ENCODE peak calls at places on chromosomes 6 and 20, in six cellular contexts. One of them, this sample, is unnamed.

GRCh38 chr20:57838670-57839142 is 128.9 kb upstream of the PMEPA1 start:
- DNase-seq in cardiac muscle cell: no peak
- DNase-seq in retinal pigment epithelial cell: no peak
- DNase-seq in AG04450: no peak
- DNase-seq in adrenal gland: no peak
- DNase-seq in psoas muscle: no peak
- DNase-seq in this sample: peak; percentile 13

GRCh38 chr6:54244430-54244829 is 63.8 kb upstream of the TINAG start:
- DNase-seq in psoas muscle: no peak
- DNase-seq in retinal pigment epithelial cell: no peak
- DNase-seq in AG04450: no peak
- DNase-seq in adrenal gland: no peak
- DNase-seq in cardiac muscle cell: peak; percentile 44
- DNase-seq in this sample: no peak

GRCh38 chr20:38204936-38205435 is 39.9 kb upstream of the TGM2 start:
- DNase-seq in AG04450: no peak
- DNase-seq in adrenal gland: no peak
- DNase-seq in retinal pigment epithelial cell: no peak
- DNase-seq in cardiac muscle cell: no peak
- DNase-seq in psoas muscle: no peak
- DNase-seq in this sample: no peak

GRCh38 chr6:1527098-1527497 is 82.6 kb upstream of the FOXC1 start:
- DNase-seq in cardiac muscle cell: peak; percentile 80
- DNase-seq in adrenal gland: peak; percentile 40
- DNase-seq in AG04450: peak; percentile 6
- DNase-seq in retinal pigment epithelial cell: peak; percentile 51
- DNase-seq in psoas muscle: no peak
- DNase-seq in this sample: no peak

GRCh38 chr20:37253087-37253486 is 8.5 kb downstream of the GHRH start:
- DNase-seq in AG04450: no peak
- DNase-seq in adrenal gland: no peak
- DNase-seq in psoas muscle: no peak
- DNase-seq in retinal pigment epithelial cell: no peak
- DNase-seq in cardiac muscle cell: no peak
- DNase-seq in this sample: no peak

GRCh38 chr6:53894086-53894485 is 99.3 kb downstream of the LRRC1 start:
- DNase-seq in adrenal gland: no peak
- DNase-seq in retinal pigment epithelial cell: peak; percentile 19
- DNase-seq in AG04450: peak; percentile 6
- DNase-seq in cardiac muscle cell: peak; percentile 29
- DNase-seq in psoas muscle: no peak
- DNase-seq in this sample: no peak

GRCh38 chr6:108560463-108561308 is at the start of gene FOXO3:
- DNase-seq in adrenal gland: peak; percentile 91
- DNase-seq in psoas muscle: peak; percentile 96
- DNase-seq in AG04450: no peak
- DNase-seq in cardiac muscle cell: peak; percentile 95
- DNase-seq in retinal pigment epithelial cell: no peak
- DNase-seq in this sample: no peak

GRCh38 chr6:47165918-47166317 is 123.8 kb upstream of the ADGRF1 start:
- DNase-seq in retinal pigment epithelial cell: no peak
- DNase-seq in psoas muscle: no peak
- DNase-seq in adrenal gland: no peak
- DNase-seq in AG04450: no peak
- DNase-seq in cardiac muscle cell: no peak
- DNase-seq in this sample: no peak

GRCh38 chr6:157376706-157377230 is 4.2 kb upstream of the ZDHHC14 start:
- DNase-seq in retinal pigment epithelial cell: no peak
- DNase-seq in adrenal gland: no peak
- DNase-seq in cardiac muscle cell: no peak
- DNase-seq in AG04450: no peak
- DNase-seq in psoas muscle: no peak
- DNase-seq in this sample: peak; percentile 31

GRCh38 chr6:103455275-103455674 is 1404.4 kb downstream of the HACE1 start:
- DNase-seq in psoas muscle: no peak
- DNase-seq in adrenal gland: no peak
- DNase-seq in cardiac muscle cell: no peak
- DNase-seq in retinal pigment epithelial cell: no peak
- DNase-seq in AG04450: no peak
- DNase-seq in this sample: no peak
- H3K4me3 ChIP-seq in psoas muscle: no peak overlapping the region
- H3K4me3 ChIP-seq in adrenal gland: no peak overlapping the region
- H3K4me3 ChIP-seq in cardiac muscle cell: no peak overlapping the region
- H3K4me3 ChIP-seq in retinal pigment epithelial cell: no peak overlapping the region
- H3K4me3 ChIP-seq in AG04450: no peak overlapping the region
- H3K4me3 ChIP-seq in this sample: no peak overlapping the region

GRCh38 chr6:36980876-36981619 is 4.9 kb downstream of the MTCH1 start:
- DNase-seq in retinal pigment epithelial cell: no peak
- DNase-seq in cardiac muscle cell: no peak
- DNase-seq in psoas muscle: no peak
- DNase-seq in adrenal gland: no peak
- DNase-seq in AG04450: no peak
- DNase-seq in this sample: no peak
- TF ChIP-seq CTCF in retinal pigment epithelial cell: peak; percentile 22
- TF ChIP-seq CTCF in cardiac muscle cell: no peak
- TF ChIP-seq CTCF in psoas muscle: peak; percentile 19
- TF ChIP-seq CTCF in adrenal gland: no peak
- TF ChIP-seq CTCF in AG04450: peak; percentile 11
- TF ChIP-seq CTCF in this sample: peak; percentile 7

DNA sequence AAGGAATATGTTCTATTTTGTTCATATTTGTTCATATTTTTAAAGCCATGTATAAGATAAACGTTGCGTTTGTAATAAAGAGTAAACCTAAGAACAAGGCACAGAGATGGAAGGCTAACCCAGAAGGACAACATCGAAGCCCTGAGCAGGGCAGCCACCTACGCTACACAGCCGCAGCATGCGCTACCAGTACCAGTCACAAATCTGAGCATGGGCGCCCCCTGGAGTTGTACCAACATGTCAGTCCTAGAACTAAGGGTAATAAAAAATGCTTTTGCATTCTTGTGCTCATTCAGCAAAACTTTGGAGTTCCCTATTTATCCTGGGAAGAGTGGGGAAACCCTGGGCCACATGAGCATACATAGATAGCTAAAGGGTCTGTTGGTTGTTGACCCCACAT is 70.6 kb downstream of the PLEKHG1 start:
- DNase-seq in cardiac muscle cell: no peak
- DNase-seq in adrenal gland: no peak
- DNase-seq in psoas muscle: no peak
- DNase-seq in retinal pigment epithelial cell: no peak
- DNase-seq in AG04450: no peak
- DNase-seq in this sample: no peak
- H3K4me3 ChIP-seq in cardiac muscle cell: no peak overlapping the region
- H3K4me3 ChIP-seq in adrenal gland: no peak overlapping the region
- H3K4me3 ChIP-seq in psoas muscle: no peak overlapping the region
- H3K4me3 ChIP-seq in retinal pigment epithelial cell: no peak overlapping the region
- H3K4me3 ChIP-seq in AG04450: no peak overlapping the region
- H3K4me3 ChIP-seq in this sample: no peak overlapping the region

DNA sequence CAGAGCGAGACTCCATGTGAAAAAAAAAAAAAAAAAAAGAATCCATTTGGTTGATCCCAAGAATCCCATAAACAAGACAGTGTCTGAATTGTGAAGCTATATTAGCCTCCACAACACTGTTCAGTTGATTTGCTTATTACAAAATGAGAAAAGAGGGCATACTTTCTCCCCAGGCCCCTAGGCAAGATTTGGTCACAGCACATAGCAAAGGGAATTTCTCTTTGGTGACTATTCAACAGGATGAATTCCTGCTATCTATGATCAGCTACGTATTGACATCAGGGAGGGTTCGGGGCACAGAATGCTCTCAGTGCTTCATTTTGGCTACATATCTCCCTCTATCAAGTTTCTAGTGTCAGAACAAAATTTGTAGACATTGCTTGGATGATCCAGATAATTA is 20.2 kb upstream of the SLC22A3 start:
- DNase-seq in cardiac muscle cell: no peak
- DNase-seq in adrenal gland: no peak
- DNase-seq in AG04450: no peak
- DNase-seq in retinal pigment epithelial cell: no peak
- DNase-seq in psoas muscle: no peak
- DNase-seq in this sample: no peak
- TF ChIP-seq CTCF in cardiac muscle cell: no peak
- TF ChIP-seq CTCF in adrenal gland: no peak
- TF ChIP-seq CTCF in AG04450: no peak
- TF ChIP-seq CTCF in retinal pigment epithelial cell: no peak
- TF ChIP-seq CTCF in psoas muscle: no peak
- TF ChIP-seq CTCF in this sample: no peak

GRCh38 chr6:77466055-77467028 is 3.1 kb upstream of the HTR1B start:
- DNase-seq in adrenal gland: peak; percentile 58
- DNase-seq in psoas muscle: peak; percentile 48
- DNase-seq in cardiac muscle cell: peak; percentile 82
- DNase-seq in retinal pigment epithelial cell: peak; percentile 42
- DNase-seq in AG04450: peak; percentile 51
- DNase-seq in this sample: no peak

GRCh38 chr6:77463881-77464867 is 883 bp upstream of the HTR1B start:
- DNase-seq in retinal pigment epithelial cell: no peak
- DNase-seq in cardiac muscle cell: no peak
- DNase-seq in AG04450: no peak
- DNase-seq in adrenal gland: no peak
- DNase-seq in psoas muscle: no peak
- DNase-seq in this sample: no peak

GRCh38 chr6:77461796-77462195 is 1.5 kb downstream of the HTR1B start:
- DNase-seq in adrenal gland: no peak
- DNase-seq in AG04450: no peak
- DNase-seq in psoas muscle: no peak
- DNase-seq in cardiac muscle cell: no peak
- DNase-seq in retinal pigment epithelial cell: no peak
- DNase-seq in this sample: no peak

GRCh38 chr6:77462359-77463307 is 658 bp downstream of the HTR1B start:
- DNase-seq in adrenal gland: no peak
- DNase-seq in psoas muscle: no peak
- DNase-seq in AG04450: no peak
- DNase-seq in cardiac muscle cell: peak; percentile 57
- DNase-seq in retinal pigment epithelial cell: no peak
- DNase-seq in this sample: no peak

DNA sequence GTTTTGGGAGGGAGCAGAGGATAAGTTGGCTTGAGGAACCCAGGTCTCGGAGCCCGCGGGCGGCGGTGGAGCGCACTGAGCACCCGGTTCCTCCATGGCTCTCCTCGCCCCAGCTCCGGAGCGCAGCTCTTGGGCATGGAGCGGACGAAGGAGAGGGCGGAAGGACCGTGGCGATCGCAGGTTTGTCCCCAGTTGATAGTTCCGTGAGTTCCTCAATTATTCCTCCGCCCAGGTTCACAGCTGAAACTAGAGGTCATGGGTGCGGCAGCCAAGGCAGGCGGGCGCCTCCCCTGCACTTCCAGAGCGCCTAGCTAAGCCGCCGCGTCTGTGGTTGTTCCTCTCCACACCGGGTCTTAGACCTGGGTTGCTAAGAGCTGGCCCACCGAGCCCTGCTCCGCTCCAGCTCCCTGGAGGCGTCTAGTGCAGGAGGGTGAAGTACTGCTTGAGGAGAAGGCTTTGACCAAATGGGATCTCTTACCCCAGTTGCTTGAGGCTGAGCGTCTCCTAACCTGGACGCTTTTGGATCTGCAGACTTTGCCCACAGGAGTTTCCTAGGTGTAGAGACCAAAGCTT is at the start of gene HTR1B:
- DNase-seq in psoas muscle: no peak
- DNase-seq in cardiac muscle cell: peak; percentile 37
- DNase-seq in adrenal gland: no peak
- DNase-seq in AG04450: no peak
- DNase-seq in retinal pigment epithelial cell: no peak
- DNase-seq in this sample: no peak
- H3K4me3 ChIP-seq in psoas muscle: peak within 1 kb of the TSS; percentile 56
- H3K4me3 ChIP-seq in cardiac muscle cell: peak within 1 kb of the TSS; percentile 67
- H3K4me3 ChIP-seq in adrenal gland: no peak within 1 kb of the TSS
- H3K4me3 ChIP-seq in AG04450: peak within 1 kb of the TSS; percentile 66
- H3K4me3 ChIP-seq in retinal pigment epithelial cell: peak within 1 kb of the TSS; percentile 45
- H3K4me3 ChIP-seq in this sample: peak within 1 kb of the TSS; percentile 42

This sample was measured in AG09309.